ENCODE peak calls at places on chromosomes 1 and 21, in four cellular contexts. One of them, this sample, is unnamed.

GRCh38 chr1:246142320-246142893 is 364.7 kb downstream of the SMYD3 start:
- DNase-seq in uterus: no peak
- DNase-seq in stimulated activated CD4-positive, alpha-beta T cell treated with anti-CD3 and anti-CD28 coated beads, TNF-alpha, amount 100 ng/mL, for 48 hours: no peak
- DNase-seq in activated T-helper 1 cell treated with anti-CD3 and anti-CD28 coated beads, Interleukin-2, amount 50 U/mL, for 16 hours: no peak
- DNase-seq in this sample: peak

GRCh38 chr1:16380868-16381267 is 13.8 kb downstream of the SZRD1 start:
- DNase-seq in activated T-helper 1 cell treated with anti-CD3 and anti-CD28 coated beads, Interleukin-2, amount 50 U/mL, for 16 hours: no peak
- DNase-seq in stimulated activated CD4-positive, alpha-beta T cell treated with anti-CD3 and anti-CD28 coated beads, TNF-alpha, amount 100 ng/mL, for 48 hours: no peak
- DNase-seq in uterus: no peak
- DNase-seq in this sample: no peak

GRCh38 chr1:87787551-87787950 is 458.9 kb downstream of the LMO4 start:
- DNase-seq in stimulated activated CD4-positive, alpha-beta T cell treated with anti-CD3 and anti-CD28 coated beads, TNF-alpha, amount 100 ng/mL, for 48 hours: no peak
- DNase-seq in activated T-helper 1 cell treated with anti-CD3 and anti-CD28 coated beads, Interleukin-2, amount 50 U/mL, for 16 hours: no peak
- DNase-seq in uterus: no peak
- DNase-seq in this sample: no peak

GRCh38 chr1:108575241-108575850 is 15.4 kb downstream of the EEIG2 start:
- DNase-seq in activated T-helper 1 cell treated with anti-CD3 and anti-CD28 coated beads, Interleukin-2, amount 50 U/mL, for 16 hours: no peak
- DNase-seq in stimulated activated CD4-positive, alpha-beta T cell treated with anti-CD3 and anti-CD28 coated beads, TNF-alpha, amount 100 ng/mL, for 48 hours: no peak
- DNase-seq in uterus: no peak
- DNase-seq in this sample: no peak

GRCh38 chr1:36890776-36891175 is 143.5 kb downstream of the GRIK3 start:
- DNase-seq in stimulated activated CD4-positive, alpha-beta T cell treated with anti-CD3 and anti-CD28 coated beads, TNF-alpha, amount 100 ng/mL, for 48 hours: no peak
- DNase-seq in activated T-helper 1 cell treated with anti-CD3 and anti-CD28 coated beads, Interleukin-2, amount 50 U/mL, for 16 hours: no peak
- DNase-seq in uterus: no peak
- DNase-seq in this sample: no peak

GRCh38 chr21:27017251-27017650 is 50.4 kb upstream of the ADAMTS5 start:
- DNase-seq in stimulated activated CD4-positive, alpha-beta T cell treated with anti-CD3 and anti-CD28 coated beads, TNF-alpha, amount 100 ng/mL, for 48 hours: no peak
- DNase-seq in activated T-helper 1 cell treated with anti-CD3 and anti-CD28 coated beads, Interleukin-2, amount 50 U/mL, for 16 hours: no peak
- DNase-seq in uterus: no peak
- DNase-seq in this sample: no peak

GRCh38 chr21:46062471-46063211 is 35.3 kb upstream of the COL6A2 start:
- DNase-seq in stimulated activated CD4-positive, alpha-beta T cell treated with anti-CD3 and anti-CD28 coated beads, TNF-alpha, amount 100 ng/mL, for 48 hours: no peak
- DNase-seq in activated T-helper 1 cell treated with anti-CD3 and anti-CD28 coated beads, Interleukin-2, amount 50 U/mL, for 16 hours: no peak
- DNase-seq in uterus: no peak
- DNase-seq in this sample: no peak

GRCh38 chr1:193654951-193655705 is 468.7 kb upstream of the B3GALT2 start:
- DNase-seq in activated T-helper 1 cell treated with anti-CD3 and anti-CD28 coated beads, Interleukin-2, amount 50 U/mL, for 16 hours: no peak
- DNase-seq in uterus: no peak
- DNase-seq in stimulated activated CD4-positive, alpha-beta T cell treated with anti-CD3 and anti-CD28 coated beads, TNF-alpha, amount 100 ng/mL, for 48 hours: no peak
- DNase-seq in this sample: no peak

GRCh38 chr1:3415260-3415952 is 39.1 kb upstream of the ARHGEF16 start:
- DNase-seq in stimulated activated CD4-positive, alpha-beta T cell treated with anti-CD3 and anti-CD28 coated beads, TNF-alpha, amount 100 ng/mL, for 48 hours: no peak
- DNase-seq in uterus: peak
- DNase-seq in activated T-helper 1 cell treated with anti-CD3 and anti-CD28 coated beads, Interleukin-2, amount 50 U/mL, for 16 hours: no peak
- DNase-seq in this sample: no peak

GRCh38 chr1:94323311-94324167 is 86.2 kb upstream of the ARHGAP29 start:
- DNase-seq in stimulated activated CD4-positive, alpha-beta T cell treated with anti-CD3 and anti-CD28 coated beads, TNF-alpha, amount 100 ng/mL, for 48 hours: no peak
- DNase-seq in activated T-helper 1 cell treated with anti-CD3 and anti-CD28 coated beads, Interleukin-2, amount 50 U/mL, for 16 hours: no peak
- DNase-seq in uterus: no peak
- DNase-seq in this sample: no peak

GRCh38 chr1:71494163-71494562 is 413.3 kb upstream of the ZRANB2 start:
- DNase-seq in stimulated activated CD4-positive, alpha-beta T cell treated with anti-CD3 and anti-CD28 coated beads, TNF-alpha, amount 100 ng/mL, for 48 hours: no peak
- DNase-seq in activated T-helper 1 cell treated with anti-CD3 and anti-CD28 coated beads, Interleukin-2, amount 50 U/mL, for 16 hours: no peak
- DNase-seq in uterus: no peak
- DNase-seq in this sample: peak

GRCh38 chr1:33867684-33868083 is 3.8 kb downstream of the HMGB4 start:
- DNase-seq in uterus: no peak
- DNase-seq in activated T-helper 1 cell treated with anti-CD3 and anti-CD28 coated beads, Interleukin-2, amount 50 U/mL, for 16 hours: no peak
- DNase-seq in stimulated activated CD4-positive, alpha-beta T cell treated with anti-CD3 and anti-CD28 coated beads, TNF-alpha, amount 100 ng/mL, for 48 hours: no peak
- DNase-seq in this sample: no peak

GRCh38 chr1:44616991-44617702 is 57.1 kb downstream of the TMEM53 start:
- DNase-seq in uterus: peak
- DNase-seq in stimulated activated CD4-positive, alpha-beta T cell treated with anti-CD3 and anti-CD28 coated beads, TNF-alpha, amount 100 ng/mL, for 48 hours: no peak
- DNase-seq in activated T-helper 1 cell treated with anti-CD3 and anti-CD28 coated beads, Interleukin-2, amount 50 U/mL, for 16 hours: no peak
- DNase-seq in this sample: no peak

GRCh38 chr1:29243023-29243862 is 6.9 kb downstream of the PTPRU start:
- DNase-seq in activated T-helper 1 cell treated with anti-CD3 and anti-CD28 coated beads, Interleukin-2, amount 50 U/mL, for 16 hours: no peak
- DNase-seq in uterus: no peak
- DNase-seq in stimulated activated CD4-positive, alpha-beta T cell treated with anti-CD3 and anti-CD28 coated beads, TNF-alpha, amount 100 ng/mL, for 48 hours: no peak
- DNase-seq in this sample: no peak